ENCODE peak calls at places on chromosomes 3 and 15, in ten cellular contexts. One of them, this sample, is unnamed.

GRCh38 chr15:31470756-31471155 is 144.1 kb downstream of the KLF13 start:
- DNase-seq in spleen: no peak
- DNase-seq in A549: no peak
- DNase-seq in esophagus squamous epithelium: no peak
- DNase-seq in ovary: no peak
- DNase-seq in heart left ventricle: no peak
- DNase-seq in body of pancreas: no peak
- DNase-seq in right lobe of liver: no peak
- DNase-seq in stomach: no peak
- DNase-seq in suprapubic skin: no peak
- DNase-seq in this sample: peak; percentile 74

GRCh38 chr3:58691997-58692396 is 25.4 kb upstream of the FAM3D start:
- DNase-seq in spleen: no peak
- DNase-seq in A549: no peak
- DNase-seq in esophagus squamous epithelium: no peak
- DNase-seq in ovary: no peak
- DNase-seq in heart left ventricle: no peak
- DNase-seq in body of pancreas: no peak
- DNase-seq in right lobe of liver: no peak
- DNase-seq in stomach: no peak
- DNase-seq in suprapubic skin: no peak
- DNase-seq in this sample: no peak

GRCh38 chr3:62122819-62123218 is 250.5 kb downstream of the FEZF2 start:
- DNase-seq in spleen: no peak
- DNase-seq in A549: no peak
- DNase-seq in esophagus squamous epithelium: no peak
- DNase-seq in ovary: no peak
- DNase-seq in heart left ventricle: no peak
- DNase-seq in body of pancreas: no peak
- DNase-seq in right lobe of liver: no peak
- DNase-seq in stomach: no peak
- DNase-seq in suprapubic skin: no peak
- DNase-seq in this sample: no peak

GRCh38 chr3:73687081-73688004 is 62.6 kb upstream of the PDZRN3 start:
- DNase-seq in spleen: no peak
- DNase-seq in A549: no peak
- DNase-seq in esophagus squamous epithelium: no peak
- DNase-seq in ovary: no peak
- DNase-seq in heart left ventricle: no peak
- DNase-seq in body of pancreas: no peak
- DNase-seq in right lobe of liver: no peak
- DNase-seq in stomach: no peak
- DNase-seq in suprapubic skin: no peak
- DNase-seq in this sample: no peak

GRCh38 chr3:52670621-52671521 is 14.8 kb downstream of the PBRM1 start:
- DNase-seq in spleen: no peak
- DNase-seq in A549: peak; percentile 55
- DNase-seq in esophagus squamous epithelium: no peak
- DNase-seq in ovary: no peak
- DNase-seq in heart left ventricle: no peak
- DNase-seq in body of pancreas: peak; percentile 38
- DNase-seq in right lobe of liver: no peak
- DNase-seq in stomach: no peak
- DNase-seq in suprapubic skin: no peak
- DNase-seq in this sample: no peak

GRCh38 chr3:154334973-154335420 is 10.7 kb upstream of the DHX36 start:
- DNase-seq in spleen: no peak
- DNase-seq in A549: peak; percentile 45
- DNase-seq in esophagus squamous epithelium: no peak
- DNase-seq in ovary: no peak
- DNase-seq in heart left ventricle: no peak
- DNase-seq in body of pancreas: no peak
- DNase-seq in right lobe of liver: no peak
- DNase-seq in stomach: no peak
- DNase-seq in suprapubic skin: no peak
- DNase-seq in this sample: no peak

GRCh38 chr15:26102988-26103387 is 239.9 kb upstream of the ATP10A start:
- DNase-seq in spleen: no peak
- DNase-seq in A549: no peak
- DNase-seq in esophagus squamous epithelium: no peak
- DNase-seq in ovary: no peak
- DNase-seq in heart left ventricle: no peak
- DNase-seq in body of pancreas: no peak
- DNase-seq in right lobe of liver: no peak
- DNase-seq in stomach: no peak
- DNase-seq in suprapubic skin: no peak
- DNase-seq in this sample: no peak

GRCh38 chr3:111926266-111926676 is 52.6 kb upstream of the ABHD10 start:
- DNase-seq in spleen: no peak
- DNase-seq in A549: no peak
- DNase-seq in esophagus squamous epithelium: no peak
- DNase-seq in ovary: no peak
- DNase-seq in heart left ventricle: no peak
- DNase-seq in body of pancreas: no peak
- DNase-seq in right lobe of liver: no peak
- DNase-seq in stomach: no peak
- DNase-seq in suprapubic skin: no peak
- DNase-seq in this sample: no peak

GRCh38 chr3:122716667-122717066 is 36.0 kb downstream of the PARP14 start:
- DNase-seq in spleen: no peak
- DNase-seq in A549: no peak
- DNase-seq in esophagus squamous epithelium: no peak
- DNase-seq in ovary: no peak
- DNase-seq in heart left ventricle: no peak
- DNase-seq in body of pancreas: no peak
- DNase-seq in right lobe of liver: no peak
- DNase-seq in stomach: no peak
- DNase-seq in suprapubic skin: no peak
- DNase-seq in this sample: no peak

GRCh38 chr15:72302955-72303354 is 17.0 kb downstream of the CELF6 start:
- DNase-seq in spleen: no peak
- DNase-seq in A549: no peak
- DNase-seq in esophagus squamous epithelium: no peak
- DNase-seq in ovary: no peak
- DNase-seq in heart left ventricle: no peak
- DNase-seq in body of pancreas: no peak
- DNase-seq in right lobe of liver: peak; percentile 6
- DNase-seq in stomach: no peak
- DNase-seq in suprapubic skin: no peak
- DNase-seq in this sample: no peak

GRCh38 chr15:33132722-33133345 is 61.7 kb downstream of the FMN1 start:
- DNase-seq in spleen: no peak
- DNase-seq in A549: peak; percentile 65
- DNase-seq in esophagus squamous epithelium: no peak
- DNase-seq in ovary: no peak
- DNase-seq in heart left ventricle: no peak
- DNase-seq in body of pancreas: peak; percentile 34
- DNase-seq in right lobe of liver: no peak
- DNase-seq in stomach: no peak
- DNase-seq in suprapubic skin: no peak
- DNase-seq in this sample: no peak

GRCh38 chr3:168998792-168999191 is 664.7 kb downstream of the MECOM start:
- DNase-seq in spleen: no peak
- DNase-seq in A549: no peak
- DNase-seq in esophagus squamous epithelium: no peak
- DNase-seq in ovary: no peak
- DNase-seq in heart left ventricle: no peak
- DNase-seq in body of pancreas: no peak
- DNase-seq in right lobe of liver: no peak
- DNase-seq in stomach: no peak
- DNase-seq in suprapubic skin: no peak
- DNase-seq in this sample: no peak

GRCh38 chr15:59296181-59296617 is 76.5 kb downstream of the MYO1E start:
- DNase-seq in spleen: no peak
- DNase-seq in A549: no peak
- DNase-seq in esophagus squamous epithelium: no peak
- DNase-seq in ovary: no peak
- DNase-seq in heart left ventricle: no peak
- DNase-seq in body of pancreas: peak; percentile 17
- DNase-seq in right lobe of liver: no peak
- DNase-seq in stomach: no peak
- DNase-seq in suprapubic skin: no peak
- DNase-seq in this sample: no peak
- H3K4me1 ChIP-seq in spleen: peaks cover 43% of the 10 kb centered on the region
- H3K4me1 ChIP-seq in A549: peaks cover 100% of the 10 kb centered on the region
- H3K4me1 ChIP-seq in esophagus squamous epithelium: peaks cover 78% of the 10 kb centered on the region
- H3K4me1 ChIP-seq in ovary: peaks cover 7% of the 10 kb centered on the region
- H3K4me1 ChIP-seq in heart left ventricle: peaks cover 6% of the 10 kb centered on the region
- H3K4me1 ChIP-seq in body of pancreas: peaks cover 16% of the 10 kb centered on the region
- H3K4me1 ChIP-seq in right lobe of liver: no peaks in the 10 kb centered on the region
- H3K4me1 ChIP-seq in stomach: peaks cover 27% of the 10 kb centered on the region
- H3K4me1 ChIP-seq in suprapubic skin: peaks cover 51% of the 10 kb centered on the region
- H3K4me1 ChIP-seq in this sample: peaks cover 52% of the 10 kb centered on the region

DNA sequence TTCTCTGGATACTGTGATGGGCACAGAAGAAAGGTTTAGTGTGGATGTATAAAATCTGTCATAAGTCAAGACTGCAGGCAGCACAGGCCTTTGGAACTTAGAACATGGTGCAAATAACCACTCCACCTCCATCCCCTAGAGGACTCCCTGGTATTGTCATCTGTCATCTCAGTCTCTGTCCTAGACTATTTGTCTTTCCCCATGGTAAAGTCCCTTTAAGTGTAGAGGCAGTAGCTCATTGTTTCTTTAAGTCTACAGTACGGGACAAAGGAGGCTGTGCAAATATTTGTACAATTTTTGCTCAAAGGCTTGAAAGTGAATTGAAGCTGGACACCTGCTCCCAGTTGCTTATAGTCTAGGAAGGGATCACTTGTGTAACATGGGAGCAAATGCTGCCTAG is 3.2 kb upstream of the PXYLP1 start:
- DNase-seq in spleen: no peak
- DNase-seq in A549: no peak
- DNase-seq in esophagus squamous epithelium: no peak
- DNase-seq in ovary: no peak
- DNase-seq in heart left ventricle: no peak
- DNase-seq in body of pancreas: no peak
- DNase-seq in right lobe of liver: no peak
- DNase-seq in stomach: no peak
- DNase-seq in suprapubic skin: no peak
- DNase-seq in this sample: no peak
- TF ChIP-seq CTCF in spleen: no peak
- TF ChIP-seq CTCF in A549: no peak
- TF ChIP-seq CTCF in esophagus squamous epithelium: no peak
- TF ChIP-seq CTCF in ovary: no peak
- TF ChIP-seq CTCF in heart left ventricle: no peak
- TF ChIP-seq CTCF in body of pancreas: no peak
- TF ChIP-seq CTCF in right lobe of liver: no peak
- TF ChIP-seq CTCF in stomach: no peak
- TF ChIP-seq CTCF in suprapubic skin: no peak
- TF ChIP-seq CTCF in this sample: no peak

GRCh38 chr15:82298520-82298919 is 35.9 kb downstream of the SAXO2 start:
- DNase-seq in spleen: peak; percentile 86
- DNase-seq in A549: no peak
- DNase-seq in esophagus squamous epithelium: no peak
- DNase-seq in ovary: no peak
- DNase-seq in heart left ventricle: no peak
- DNase-seq in body of pancreas: peak; percentile 14
- DNase-seq in right lobe of liver: no peak
- DNase-seq in stomach: no peak
- DNase-seq in suprapubic skin: no peak
- DNase-seq in this sample: peak; percentile 62
- TF ChIP-seq POLR2A in spleen: no peak
- TF ChIP-seq POLR2A in A549: no peak
- TF ChIP-seq POLR2A in esophagus squamous epithelium: no peak
- TF ChIP-seq POLR2A in ovary: no peak
- TF ChIP-seq POLR2A in heart left ventricle: no peak
- TF ChIP-seq POLR2A in body of pancreas: no peak
- TF ChIP-seq POLR2A in right lobe of liver: no peak
- TF ChIP-seq POLR2A in stomach: no peak
- TF ChIP-seq POLR2A in suprapubic skin: no peak
- TF ChIP-seq POLR2A in this sample: no peak

GRCh38 chr15:74173545-74174215 is at the start of gene ISLR:
- DNase-seq in spleen: peak; percentile 61
- DNase-seq in A549: no peak
- DNase-seq in esophagus squamous epithelium: no peak
- DNase-seq in ovary: peak; percentile 78
- DNase-seq in heart left ventricle: no peak
- DNase-seq in body of pancreas: peak; percentile 22
- DNase-seq in right lobe of liver: peak; percentile 42
- DNase-seq in stomach: no peak
- DNase-seq in suprapubic skin: peak; percentile 80
- DNase-seq in this sample: no peak

GRCh38 chr15:74170845-74171578 is 2.5 kb upstream of the ISLR start:
- DNase-seq in spleen: no peak
- DNase-seq in A549: no peak
- DNase-seq in esophagus squamous epithelium: no peak
- DNase-seq in ovary: no peak
- DNase-seq in heart left ventricle: no peak
- DNase-seq in body of pancreas: no peak
- DNase-seq in right lobe of liver: no peak
- DNase-seq in stomach: peak; percentile 20
- DNase-seq in suprapubic skin: no peak
- DNase-seq in this sample: no peak

GRCh38 chr15:74171965-74172541 is 1.5 kb upstream of the ISLR start:
- DNase-seq in spleen: no peak
- DNase-seq in A549: no peak
- DNase-seq in esophagus squamous epithelium: no peak
- DNase-seq in ovary: no peak
- DNase-seq in heart left ventricle: no peak
- DNase-seq in body of pancreas: no peak
- DNase-seq in right lobe of liver: no peak
- DNase-seq in stomach: no peak
- DNase-seq in suprapubic skin: no peak
- DNase-seq in this sample: no peak

GRCh38 chr15:74174216-74174965 is 881 bp downstream of the ISLR start:
- DNase-seq in spleen: peak; percentile 69
- DNase-seq in A549: no peak
- DNase-seq in esophagus squamous epithelium: no peak
- DNase-seq in ovary: peak; percentile 77
- DNase-seq in heart left ventricle: peak; percentile 54
- DNase-seq in body of pancreas: peak; percentile 19
- DNase-seq in right lobe of liver: peak; percentile 46
- DNase-seq in stomach: no peak
- DNase-seq in suprapubic skin: peak; percentile 77
- DNase-seq in this sample: no peak

DNA sequence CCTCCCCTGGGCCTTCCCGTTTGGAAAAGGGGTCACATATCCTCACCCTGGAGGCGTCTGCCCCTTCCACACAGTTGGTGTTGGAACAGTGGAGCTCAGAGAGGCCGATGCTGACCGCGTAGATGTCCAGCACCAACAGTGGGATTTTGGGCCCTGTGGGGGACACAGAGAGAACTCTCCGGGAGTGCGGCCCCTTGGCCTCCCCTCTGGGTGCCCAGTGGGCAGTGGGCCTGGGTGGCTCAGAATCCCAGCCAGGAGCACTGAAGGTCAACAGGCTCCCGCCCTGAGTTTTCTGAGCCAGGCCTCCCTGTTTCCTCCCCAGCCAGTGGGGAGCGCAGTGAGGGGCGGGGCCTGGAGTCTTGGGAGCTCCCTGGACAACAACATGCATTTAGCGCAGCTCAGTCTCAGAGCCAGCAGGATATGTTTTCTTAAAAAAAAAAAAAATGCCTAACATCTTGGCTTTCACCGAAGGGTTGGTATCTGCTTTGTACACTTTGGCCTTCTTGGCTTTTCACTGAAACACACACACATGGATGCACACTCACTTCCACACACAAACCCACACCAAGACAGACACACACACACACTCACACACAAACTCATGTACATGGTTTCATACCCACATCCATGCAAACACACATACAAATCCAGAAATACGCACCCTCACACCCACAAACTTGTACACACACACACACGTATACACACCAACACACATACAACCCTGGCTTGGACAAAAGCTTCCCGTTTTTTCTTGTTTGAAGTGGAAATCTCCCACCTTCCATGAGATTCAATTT is 562 bp upstream of the ISLR start:
- DNase-seq in spleen: peak; percentile 66
- DNase-seq in A549: no peak
- DNase-seq in esophagus squamous epithelium: no peak
- DNase-seq in ovary: peak; percentile 88
- DNase-seq in heart left ventricle: peak; percentile 75
- DNase-seq in body of pancreas: peak; percentile 26
- DNase-seq in right lobe of liver: peak; percentile 20
- DNase-seq in stomach: peak; percentile 34
- DNase-seq in suprapubic skin: no peak
- DNase-seq in this sample: peak; percentile 92
- H3K4me1 ChIP-seq in spleen: no peaks in the 10 kb centered on the region
- H3K4me1 ChIP-seq in A549: peaks cover 32% of the 10 kb centered on the region
- H3K4me1 ChIP-seq in esophagus squamous epithelium: peaks cover 78% of the 10 kb centered on the region
- H3K4me1 ChIP-seq in ovary: peaks cover 55% of the 10 kb centered on the region
- H3K4me1 ChIP-seq in heart left ventricle: peaks cover 15% of the 10 kb centered on the region
- H3K4me1 ChIP-seq in body of pancreas: no peaks in the 10 kb centered on the region
- H3K4me1 ChIP-seq in right lobe of liver: no peaks in the 10 kb centered on the region
- H3K4me1 ChIP-seq in stomach: peaks cover 23% of the 10 kb centered on the region
- H3K4me1 ChIP-seq in suprapubic skin: peaks cover 47% of the 10 kb centered on the region
- H3K4me1 ChIP-seq in this sample: peaks cover 92% of the 10 kb centered on the region

This sample was measured in esophagus muscularis mucosa.